ENCODE peak calls at places on chromosomes 3 and 15, in ten cellular contexts. One of them, this sample, is unnamed.

GRCh38 chr3:106628407-106628806 is 748.8 kb upstream of the CCDC54 start:
- DNase-seq in tibial artery: no peak
- DNase-seq in neuronal stem cell: no peak
- DNase-seq in AG04450: peak; percentile 27
- DNase-seq in sigmoid colon: no peak
- DNase-seq in PC-3: peak; percentile 48
- DNase-seq in body of pancreas: no peak
- DNase-seq in hepatocyte: peak; percentile 39
- DNase-seq in HL-60: no peak
- DNase-seq in CD8-positive, alpha-beta T cell: no peak
- DNase-seq in this sample: no peak

GRCh38 chr3:138331143-138331894 is 1.7 kb upstream of the NME9 start:
- DNase-seq in tibial artery: no peak
- DNase-seq in neuronal stem cell: no peak
- DNase-seq in AG04450: no peak
- DNase-seq in sigmoid colon: no peak
- DNase-seq in PC-3: peak; percentile 6
- DNase-seq in body of pancreas: no peak
- DNase-seq in hepatocyte: no peak
- DNase-seq in HL-60: no peak
- DNase-seq in CD8-positive, alpha-beta T cell: no peak
- DNase-seq in this sample: no peak

GRCh38 chr3:182715006-182715405 is 78.3 kb upstream of the ATP11B start:
- DNase-seq in tibial artery: no peak
- DNase-seq in neuronal stem cell: no peak
- DNase-seq in AG04450: no peak
- DNase-seq in sigmoid colon: no peak
- DNase-seq in PC-3: no peak
- DNase-seq in body of pancreas: no peak
- DNase-seq in hepatocyte: no peak
- DNase-seq in HL-60: no peak
- DNase-seq in CD8-positive, alpha-beta T cell: no peak
- DNase-seq in this sample: no peak

GRCh38 chr3:129560931-129561594 is 18.1 kb downstream of the H1-8 start:
- DNase-seq in tibial artery: peak; percentile 88
- DNase-seq in neuronal stem cell: no peak
- DNase-seq in AG04450: peak; percentile 36
- DNase-seq in sigmoid colon: peak; percentile 92
- DNase-seq in PC-3: no peak
- DNase-seq in body of pancreas: peak; percentile 53
- DNase-seq in hepatocyte: peak; percentile 83
- DNase-seq in HL-60: no peak
- DNase-seq in CD8-positive, alpha-beta T cell: no peak
- DNase-seq in this sample: peak; percentile 82

GRCh38 chr3:3699816-3700633 is 99.2 kb upstream of the LRRN1 start:
- DNase-seq in tibial artery: no peak
- DNase-seq in neuronal stem cell: no peak
- DNase-seq in AG04450: no peak
- DNase-seq in sigmoid colon: no peak
- DNase-seq in PC-3: no peak
- DNase-seq in body of pancreas: peak; percentile 19
- DNase-seq in hepatocyte: no peak
- DNase-seq in HL-60: no peak
- DNase-seq in CD8-positive, alpha-beta T cell: no peak
- DNase-seq in this sample: no peak

GRCh38 chr3:32002536-32003368 is 21.2 kb downstream of the ZNF860 start:
- DNase-seq in tibial artery: no peak
- DNase-seq in neuronal stem cell: no peak
- DNase-seq in AG04450: no peak
- DNase-seq in sigmoid colon: no peak
- DNase-seq in PC-3: no peak
- DNase-seq in body of pancreas: no peak
- DNase-seq in hepatocyte: no peak
- DNase-seq in HL-60: no peak
- DNase-seq in CD8-positive, alpha-beta T cell: no peak
- DNase-seq in this sample: peak; percentile 51

GRCh38 chr3:50204804-50205718 is at the start of gene SLC38A3:
- DNase-seq in tibial artery: no peak
- DNase-seq in neuronal stem cell: peak; percentile 67
- DNase-seq in AG04450: no peak
- DNase-seq in sigmoid colon: no peak
- DNase-seq in PC-3: no peak
- DNase-seq in body of pancreas: peak; percentile 75
- DNase-seq in hepatocyte: peak; percentile 72
- DNase-seq in HL-60: no peak
- DNase-seq in CD8-positive, alpha-beta T cell: peak; percentile 36
- DNase-seq in this sample: no peak

GRCh38 chr3:31132132-31132769 is 237.8 kb upstream of the GADL1 start:
- DNase-seq in tibial artery: no peak
- DNase-seq in neuronal stem cell: peak; percentile 15
- DNase-seq in AG04450: peak; percentile 2
- DNase-seq in sigmoid colon: no peak
- DNase-seq in PC-3: peak; percentile 76
- DNase-seq in body of pancreas: no peak
- DNase-seq in hepatocyte: peak; percentile 37
- DNase-seq in HL-60: no peak
- DNase-seq in CD8-positive, alpha-beta T cell: no peak
- DNase-seq in this sample: no peak

GRCh38 chr3:134364936-134365765 is 9.1 kb downstream of the AMOTL2 start:
- DNase-seq in tibial artery: peak; percentile 23
- DNase-seq in neuronal stem cell: no peak
- DNase-seq in AG04450: no peak
- DNase-seq in sigmoid colon: peak; percentile 58
- DNase-seq in PC-3: no peak
- DNase-seq in body of pancreas: no peak
- DNase-seq in hepatocyte: no peak
- DNase-seq in HL-60: no peak
- DNase-seq in CD8-positive, alpha-beta T cell: no peak
- DNase-seq in this sample: no peak

GRCh38 chr15:75176404-75176761 is 25.3 kb upstream of the C15orf39 start:
- DNase-seq in tibial artery: peak; percentile 48
- DNase-seq in neuronal stem cell: no peak
- DNase-seq in AG04450: no peak
- DNase-seq in sigmoid colon: no peak
- DNase-seq in PC-3: no peak
- DNase-seq in body of pancreas: no peak
- DNase-seq in hepatocyte: peak; percentile 46
- DNase-seq in HL-60: no peak
- DNase-seq in CD8-positive, alpha-beta T cell: no peak
- DNase-seq in this sample: peak; percentile 64

GRCh38 chr15:75179773-75180140 is 21.9 kb upstream of the C15orf39 start:
- DNase-seq in tibial artery: no peak
- DNase-seq in neuronal stem cell: no peak
- DNase-seq in AG04450: no peak
- DNase-seq in sigmoid colon: no peak
- DNase-seq in PC-3: no peak
- DNase-seq in body of pancreas: no peak
- DNase-seq in hepatocyte: no peak
- DNase-seq in HL-60: no peak
- DNase-seq in CD8-positive, alpha-beta T cell: no peak
- DNase-seq in this sample: no peak

GRCh38 chr15:75178171-75178937 is 23.3 kb upstream of the C15orf39 start:
- DNase-seq in tibial artery: peak; percentile 64
- DNase-seq in neuronal stem cell: no peak
- DNase-seq in AG04450: no peak
- DNase-seq in sigmoid colon: peak; percentile 83
- DNase-seq in PC-3: no peak
- DNase-seq in body of pancreas: peak; percentile 67
- DNase-seq in hepatocyte: peak; percentile 90
- DNase-seq in HL-60: no peak
- DNase-seq in CD8-positive, alpha-beta T cell: no peak
- DNase-seq in this sample: peak; percentile 81

GRCh38 chr15:75178938-75179772 is 22.5 kb upstream of the C15orf39 start:
- DNase-seq in tibial artery: peak; percentile 19
- DNase-seq in neuronal stem cell: no peak
- DNase-seq in AG04450: no peak
- DNase-seq in sigmoid colon: no peak
- DNase-seq in PC-3: no peak
- DNase-seq in body of pancreas: no peak
- DNase-seq in hepatocyte: no peak
- DNase-seq in HL-60: no peak
- DNase-seq in CD8-positive, alpha-beta T cell: no peak
- DNase-seq in this sample: no peak

DNA sequence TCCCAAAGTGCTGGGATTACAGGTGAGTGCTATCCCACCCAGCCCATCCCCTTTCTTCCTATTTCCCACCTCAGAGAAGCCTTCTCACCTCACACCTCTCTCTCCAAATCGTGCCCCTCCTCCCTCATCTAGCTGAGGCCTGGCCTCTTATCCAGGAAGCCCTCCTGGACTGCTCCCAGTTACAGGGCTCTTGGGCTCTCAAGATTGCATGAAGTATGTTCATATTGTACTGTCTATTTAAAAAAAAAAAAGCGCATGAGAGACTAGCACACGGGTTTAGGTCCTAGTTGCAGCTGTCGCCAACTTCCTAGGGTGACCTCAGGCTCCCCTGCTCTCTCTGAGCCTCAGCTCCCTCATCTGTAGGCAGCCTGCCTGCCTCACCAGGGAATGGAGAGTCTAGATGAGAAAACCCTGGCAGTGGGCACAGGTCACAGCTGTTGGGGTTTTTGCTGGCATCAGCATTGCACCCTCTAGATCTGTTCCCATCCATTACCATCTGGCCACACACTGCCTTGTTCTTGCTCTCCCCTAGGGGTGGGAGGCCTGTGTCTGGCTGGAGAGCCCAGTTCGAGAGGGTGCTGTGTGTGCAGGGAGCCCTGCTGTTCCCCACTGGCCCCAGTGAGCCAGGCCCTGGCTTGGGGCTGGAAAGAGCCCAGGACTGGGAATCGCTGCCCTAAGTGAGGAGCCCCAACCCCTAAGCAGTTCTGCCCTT is 24.2 kb upstream of the C15orf39 start:
- DNase-seq in tibial artery: peak; percentile 19
- DNase-seq in neuronal stem cell: no peak
- DNase-seq in AG04450: no peak
- DNase-seq in sigmoid colon: peak; percentile 60
- DNase-seq in PC-3: no peak
- DNase-seq in body of pancreas: no peak
- DNase-seq in hepatocyte: no peak
- DNase-seq in HL-60: no peak
- DNase-seq in CD8-positive, alpha-beta T cell: no peak
- DNase-seq in this sample: no peak
- H3K4me3 ChIP-seq in tibial artery: peak overlapping the region; percentile 43
- H3K4me3 ChIP-seq in neuronal stem cell: no peak overlapping the region
- H3K4me3 ChIP-seq in AG04450: no peak overlapping the region
- H3K4me3 ChIP-seq in sigmoid colon: no peak overlapping the region
- H3K4me3 ChIP-seq in PC-3: no peak overlapping the region
- H3K4me3 ChIP-seq in body of pancreas: no peak overlapping the region
- H3K4me3 ChIP-seq in hepatocyte: no peak overlapping the region
- H3K4me3 ChIP-seq in HL-60: no peak overlapping the region
- H3K4me3 ChIP-seq in CD8-positive, alpha-beta T cell: no peak overlapping the region
- H3K4me3 ChIP-seq in this sample: no peak overlapping the region

GRCh38 chr3:63976166-63976861 is 47.0 kb downstream of the PSMD6 start:
- DNase-seq in tibial artery: no peak
- DNase-seq in neuronal stem cell: no peak
- DNase-seq in AG04450: peak; percentile 81
- DNase-seq in sigmoid colon: no peak
- DNase-seq in PC-3: peak; percentile 47
- DNase-seq in body of pancreas: no peak
- DNase-seq in hepatocyte: peak; percentile 42
- DNase-seq in HL-60: peak; percentile 36
- DNase-seq in CD8-positive, alpha-beta T cell: no peak
- DNase-seq in this sample: no peak

GRCh38 chr3:63979093-63979492 is 44.2 kb downstream of the PSMD6 start:
- DNase-seq in tibial artery: no peak
- DNase-seq in neuronal stem cell: no peak
- DNase-seq in AG04450: no peak
- DNase-seq in sigmoid colon: no peak
- DNase-seq in PC-3: no peak
- DNase-seq in body of pancreas: peak; percentile 35
- DNase-seq in hepatocyte: no peak
- DNase-seq in HL-60: no peak
- DNase-seq in CD8-positive, alpha-beta T cell: peak; percentile 28
- DNase-seq in this sample: no peak

GRCh38 chr3:63980019-63980418 is 43.3 kb downstream of the PSMD6 start:
- DNase-seq in tibial artery: no peak
- DNase-seq in neuronal stem cell: no peak
- DNase-seq in AG04450: no peak
- DNase-seq in sigmoid colon: no peak
- DNase-seq in PC-3: no peak
- DNase-seq in body of pancreas: no peak
- DNase-seq in hepatocyte: no peak
- DNase-seq in HL-60: no peak
- DNase-seq in CD8-positive, alpha-beta T cell: no peak
- DNase-seq in this sample: no peak

GRCh38 chr3:63976862-63977180 is 46.5 kb downstream of the PSMD6 start:
- DNase-seq in tibial artery: no peak
- DNase-seq in neuronal stem cell: no peak
- DNase-seq in AG04450: no peak
- DNase-seq in sigmoid colon: no peak
- DNase-seq in PC-3: no peak
- DNase-seq in body of pancreas: peak; percentile 83
- DNase-seq in hepatocyte: no peak
- DNase-seq in HL-60: no peak
- DNase-seq in CD8-positive, alpha-beta T cell: no peak
- DNase-seq in this sample: no peak

GRCh38 chr3:63977893-63978292 is 45.4 kb downstream of the PSMD6 start:
- DNase-seq in tibial artery: no peak
- DNase-seq in neuronal stem cell: no peak
- DNase-seq in AG04450: no peak
- DNase-seq in sigmoid colon: no peak
- DNase-seq in PC-3: no peak
- DNase-seq in body of pancreas: no peak
- DNase-seq in hepatocyte: no peak
- DNase-seq in HL-60: no peak
- DNase-seq in CD8-positive, alpha-beta T cell: no peak
- DNase-seq in this sample: no peak
- H3K27ac ChIP-seq in tibial artery: no peak overlapping the region
- H3K27ac ChIP-seq in neuronal stem cell: peak overlapping the region; percentile 51
- H3K27ac ChIP-seq in AG04450: no peak overlapping the region
- H3K27ac ChIP-seq in sigmoid colon: no peak overlapping the region
- H3K27ac ChIP-seq in PC-3: no peak overlapping the region
- H3K27ac ChIP-seq in body of pancreas: peak overlapping the region; percentile 53
- H3K27ac ChIP-seq in hepatocyte: no peak overlapping the region
- H3K27ac ChIP-seq in HL-60: no peak overlapping the region
- H3K27ac ChIP-seq in CD8-positive, alpha-beta T cell: no peak overlapping the region
- H3K27ac ChIP-seq in this sample: no peak overlapping the region

DNA sequence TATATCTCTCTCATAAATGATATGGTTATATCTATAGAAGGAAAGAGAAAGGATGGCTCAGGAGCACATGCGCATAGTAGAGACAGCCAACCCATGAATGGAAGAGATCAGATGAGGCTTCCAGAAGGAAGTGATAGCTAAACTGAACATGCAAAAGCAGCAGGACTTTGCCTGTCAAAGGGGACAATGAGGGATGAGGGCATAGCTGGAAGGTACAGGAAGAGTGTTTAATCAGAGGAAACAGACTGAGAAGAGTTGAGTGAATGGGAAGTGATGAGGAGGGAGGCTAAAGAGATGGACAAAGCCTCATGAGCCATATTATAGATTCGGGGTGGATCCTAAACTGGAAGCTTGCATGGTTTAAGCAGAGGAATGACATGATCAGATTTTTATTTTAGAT is 26.5 kb upstream of the VEPH1 start:
- DNase-seq in tibial artery: no peak
- DNase-seq in neuronal stem cell: no peak
- DNase-seq in AG04450: no peak
- DNase-seq in sigmoid colon: no peak
- DNase-seq in PC-3: no peak
- DNase-seq in body of pancreas: no peak
- DNase-seq in hepatocyte: no peak
- DNase-seq in HL-60: no peak
- DNase-seq in CD8-positive, alpha-beta T cell: no peak
- DNase-seq in this sample: no peak
- H3K4me3 ChIP-seq in tibial artery: no peak overlapping the region
- H3K4me3 ChIP-seq in neuronal stem cell: no peak overlapping the region
- H3K4me3 ChIP-seq in AG04450: no peak overlapping the region
- H3K4me3 ChIP-seq in sigmoid colon: no peak overlapping the region
- H3K4me3 ChIP-seq in PC-3: no peak overlapping the region
- H3K4me3 ChIP-seq in body of pancreas: no peak overlapping the region
- H3K4me3 ChIP-seq in hepatocyte: no peak overlapping the region
- H3K4me3 ChIP-seq in HL-60: no peak overlapping the region
- H3K4me3 ChIP-seq in CD8-positive, alpha-beta T cell: no peak overlapping the region
- H3K4me3 ChIP-seq in this sample: no peak overlapping the region

GRCh38 chr3:18351069-18351628 is 74.0 kb downstream of the SATB1 start:
- DNase-seq in tibial artery: no peak
- DNase-seq in neuronal stem cell: no peak
- DNase-seq in AG04450: no peak
- DNase-seq in sigmoid colon: no peak
- DNase-seq in PC-3: no peak
- DNase-seq in body of pancreas: no peak
- DNase-seq in hepatocyte: no peak
- DNase-seq in HL-60: no peak
- DNase-seq in CD8-positive, alpha-beta T cell: no peak
- DNase-seq in this sample: no peak
- H3K27ac ChIP-seq in tibial artery: no peak overlapping the region
- H3K27ac ChIP-seq in neuronal stem cell: no peak overlapping the region
- H3K27ac ChIP-seq in AG04450: no peak overlapping the region
- H3K27ac ChIP-seq in sigmoid colon: no peak overlapping the region
- H3K27ac ChIP-seq in PC-3: no peak overlapping the region
- H3K27ac ChIP-seq in body of pancreas: no peak overlapping the region
- H3K27ac ChIP-seq in hepatocyte: no peak overlapping the region
- H3K27ac ChIP-seq in HL-60: no peak overlapping the region
- H3K27ac ChIP-seq in CD8-positive, alpha-beta T cell: no peak overlapping the region
- H3K27ac ChIP-seq in this sample: no peak overlapping the region